ENCODE peak calls at places on chromosomes 13 and 19, in four cellular contexts. O is WTC11, P is H1, I is HCT116. V is an unnamed sample.

GRCh38 chr13:110265341-110265681 is 41.6 kb downstream of the COL4A1 start:
- DNase-seq in P (peak; percentile 48), O (no peak), I (no peak), V (no peak)

GRCh38 chr13:74036373-74036772 is 97.8 kb downstream of the KLF12 start:
- DNase-seq in I (no peak), P (no peak), O (peak; percentile 43), V (no peak)

GRCh38 chr19:29623726-29624488 is 17.8 kb downstream of the POP4 start:
- DNase-seq in O (no peak), P (no peak), I (no peak), V (no peak)

GRCh38 chr13:112522578-112522977 is 65.4 kb downstream of the TUBGCP3 start:
- DNase-seq in O (no peak), P (peak; percentile 3), I (no peak), V (no peak)

GRCh38 chr19:47239152-47239551 is 8.2 kb upstream of the BBC3 start:
- DNase-seq in I (no peak), O (no peak), P (no peak), V (no peak)

GRCh38 chr13:110713981-110714797 is 689 bp downstream of the ING1 start:
- DNase-seq in I (no peak), P (peak; percentile 56), O (peak; percentile 43), V (no peak)

GRCh38 chr13:105929486-105929885 is 606.0 kb downstream of the EFNB2 start:
- DNase-seq in P (no peak), O (no peak), I (no peak), V (no peak)

GRCh38 chr13:69857188-69857821 is 250.3 kb upstream of the ATXN8OS start:
- DNase-seq in I (peak; percentile 45), P (no peak), O (no peak), V (peak; percentile 55)

GRCh38 chr19:13600802-13601201 is 94.5 kb upstream of the CACNA1A start:
- DNase-seq in O (no peak), I (no peak), P (no peak), V (no peak)

GRCh38 chr19:18467978-18468377 is 30.0 kb upstream of the ISYNA1 start:
- DNase-seq in P (no peak), O (no peak), I (no peak), V (no peak)

GRCh38 chr19:18468930-18469244 is 31.0 kb upstream of the ISYNA1 start:
- DNase-seq in I (no peak), O (no peak), P (no peak), V (no peak)

GRCh38 chr19:18470153-18470552 is 32.2 kb upstream of the ISYNA1 start:
- DNase-seq in I (no peak), O (peak; percentile 78), P (peak; percentile 85), V (peak; percentile 42)

GRCh38 chr19:18469245-18470107 is 31.5 kb upstream of the ISYNA1 start:
- DNase-seq in O (peak; percentile 87), P (peak; percentile 95), I (peak; percentile 32), V (peak; percentile 84)

GRCh38 chr19:18468517-18468916 is 30.6 kb upstream of the ISYNA1 start:
- DNase-seq in I (no peak), O (no peak), P (no peak), V (no peak)
- TF ChIP-seq SP1 in I (no peak), O (no peak), P (no peak), V (no peak)

DNA sequence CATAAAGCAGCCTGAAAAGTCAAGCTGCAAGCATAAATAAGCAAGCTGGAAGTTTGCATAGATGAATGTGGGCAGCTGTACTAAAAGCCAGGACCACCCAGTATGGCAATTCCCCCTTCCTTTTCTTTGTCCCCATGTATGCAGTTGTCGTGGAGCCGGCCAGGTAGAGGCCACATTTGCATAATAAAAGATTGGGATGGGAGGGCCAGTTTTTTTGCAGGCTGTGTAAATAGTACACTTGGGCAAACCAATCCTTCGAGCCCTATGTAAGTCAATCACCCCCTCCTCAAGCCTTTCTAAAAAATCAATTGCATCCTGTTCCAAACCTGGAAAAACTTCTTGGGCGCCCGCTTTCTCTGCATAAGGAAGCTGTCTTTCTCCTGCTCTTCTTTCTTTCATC is 13.1 kb upstream of the ZNF99 start:
- DNase-seq in I (no peak), P (no peak), O (no peak), V (no peak)
- TF ChIP-seq SP1 in I (no peak), P (no peak), O (no peak), V (no peak)

GRCh38 chr19:18156841-18157464 is 4.0 kb downstream of the PIK3R2 start:
- DNase-seq in O (no peak), I (peak; percentile 48), P (no peak), V (peak; percentile 62)
- TF ChIP-seq SP1 in O (no peak), I (no peak), P (no peak), V (no peak)

GRCh38 chr19:4012975-4013634 is 5.6 kb downstream of the PIAS4 start:
- DNase-seq in O (no peak), I (no peak), P (no peak), V (no peak)

GRCh38 chr19:4007836-4008539 is 452 bp downstream of the PIAS4 start:
- DNase-seq in I (no peak), P (peak; percentile 55), O (peak; percentile 40), V (no peak)

GRCh38 chr19:4012092-4012974 is 4.8 kb downstream of the PIAS4 start:
- DNase-seq in P (no peak), O (no peak), I (no peak), V (no peak)

GRCh38 chr19:4010808-4011110 is 3.2 kb downstream of the PIAS4 start:
- DNase-seq in I (no peak), O (no peak), P (no peak), V (no peak)

GRCh38 chr19:4009990-4010807 is 2.7 kb downstream of the PIAS4 start:
- DNase-seq in O (no peak), P (no peak), I (no peak), V (no peak)
- TF ChIP-seq SP1 in O (no peak), P (no peak), I (no peak), V (no peak)

DNA sequence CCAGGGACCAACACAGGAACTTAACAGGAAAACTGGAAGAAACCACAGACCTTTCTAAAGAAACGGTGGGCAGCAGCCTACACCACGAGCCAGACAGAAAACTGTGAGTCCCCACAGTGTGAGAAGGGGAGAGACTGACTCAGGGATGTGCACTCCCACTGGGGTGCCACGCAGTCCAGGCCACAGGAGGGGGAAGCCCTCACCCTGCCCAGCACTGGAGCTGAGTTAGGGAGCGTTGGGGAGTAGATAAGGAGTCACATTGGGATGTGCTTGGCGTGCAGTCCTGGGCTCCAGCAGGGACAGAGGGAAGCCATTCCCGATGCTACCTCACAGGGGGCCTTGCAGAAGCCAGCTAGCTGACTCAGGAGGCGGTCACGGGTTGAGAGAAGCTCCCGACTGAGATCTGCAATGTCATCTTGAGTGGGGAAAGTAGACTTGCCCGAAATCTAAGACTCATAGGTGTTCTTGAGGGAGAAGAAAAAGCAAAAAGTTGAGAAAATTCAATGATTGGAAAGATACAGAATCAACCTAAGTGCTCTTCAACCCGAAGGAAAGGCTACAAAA is 17.3 kb downstream of the SIGLEC8 start:
- DNase-seq in I (no peak), P (no peak), O (no peak), V (no peak)
- TF ChIP-seq SP1 in I (no peak), P (no peak), O (no peak), V (no peak)

GRCh38 chr19:49101160-49101559 is 13.0 kb upstream of the LIN7B start:
- DNase-seq in O (no peak), I (no peak), P (no peak), V (no peak)

GRCh38 chr19:49098795-49099194 is 13.5 kb downstream of the SNRNP70 start:
- DNase-seq in O (no peak), P (no peak), I (no peak), V (no peak)

GRCh38 chr19:49094505-49095482 is 9.5 kb downstream of the SNRNP70 start:
- DNase-seq in O (no peak), I (no peak), P (no peak), V (no peak)

GRCh38 chr19:49102303-49102702 is 11.9 kb upstream of the LIN7B start:
- DNase-seq in P (no peak), I (no peak), O (no peak), V (no peak)

GRCh38 chr19:49097453-49098288 is 12.4 kb downstream of the SNRNP70 start:
- DNase-seq in O (peak; percentile 82), I (peak; percentile 50), P (peak; percentile 90), V (peak; percentile 80)
- TF ChIP-seq SP1 in O (no peak), I (no peak), P (no peak), V (no peak)

GRCh38 chr13:97921146-97921776 is 32.2 kb upstream of the IPO5 start:
- DNase-seq in O (no peak), I (no peak), P (no peak), V (no peak)
- TF ChIP-seq SP1 in O (no peak), I (no peak), P (no peak), V (no peak)